ENCODE peak calls at places on chromosomes 16 and 17, in nine cellular contexts. One of them, this sample, is unnamed.
A peak's percentile ranks its signal among the peaks of the same experiment; 100 is the strongest.

GRCh38 chr16:77657016-77657415 is 65.3 kb upstream of the NUDT7 start:
- DNase-seq in H1: no peak
- DNase-seq in GM12892: no peak
- DNase-seq in GM23338: peak; percentile 79
- DNase-seq in endothelial cell of umbilical vein: no peak
- DNase-seq in HCT116: peak; percentile 10
- DNase-seq in esophagus muscularis mucosa: no peak
- DNase-seq in HepG2: peak; percentile 20
- DNase-seq in GM12891: no peak
- DNase-seq in this sample: no peak

GRCh38 chr16:25140459-25140858 is 28.9 kb downstream of the LCMT1 start:
- DNase-seq in H1: no peak
- DNase-seq in GM12892: no peak
- DNase-seq in GM23338: no peak
- DNase-seq in endothelial cell of umbilical vein: no peak
- DNase-seq in HCT116: no peak
- DNase-seq in esophagus muscularis mucosa: no peak
- DNase-seq in HepG2: no peak
- DNase-seq in GM12891: no peak
- DNase-seq in this sample: no peak

GRCh38 chr17:19306160-19307111 is 56.1 kb downstream of the B9D1 start:
- DNase-seq in H1: no peak
- DNase-seq in GM12892: no peak
- DNase-seq in GM23338: no peak
- DNase-seq in endothelial cell of umbilical vein: no peak
- DNase-seq in HCT116: no peak
- DNase-seq in esophagus muscularis mucosa: no peak
- DNase-seq in HepG2: peak; percentile 67
- DNase-seq in GM12891: peak; percentile 52
- DNase-seq in this sample: no peak

GRCh38 chr17:28953444-28954118 is 2.3 kb upstream of the PHF12 start:
- DNase-seq in H1: peak; percentile 69
- DNase-seq in GM12892: no peak
- DNase-seq in GM23338: peak; percentile 97
- DNase-seq in endothelial cell of umbilical vein: peak; percentile 61
- DNase-seq in HCT116: peak; percentile 45
- DNase-seq in esophagus muscularis mucosa: no peak
- DNase-seq in HepG2: peak; percentile 41
- DNase-seq in GM12891: no peak
- DNase-seq in this sample: no peak

GRCh38 chr17:32267690-32268205 is 2.1 kb downstream of the RHBDL3 start:
- DNase-seq in H1: no peak
- DNase-seq in GM12892: no peak
- DNase-seq in GM23338: peak; percentile 40
- DNase-seq in endothelial cell of umbilical vein: no peak
- DNase-seq in HCT116: no peak
- DNase-seq in esophagus muscularis mucosa: no peak
- DNase-seq in HepG2: no peak
- DNase-seq in GM12891: no peak
- DNase-seq in this sample: no peak

GRCh38 chr17:42248351-42249179 is 27.6 kb downstream of the STAT5B start:
- DNase-seq in H1: no peak
- DNase-seq in GM12892: peak; percentile 46
- DNase-seq in GM23338: peak; percentile 32
- DNase-seq in endothelial cell of umbilical vein: peak; percentile 95
- DNase-seq in HCT116: no peak
- DNase-seq in esophagus muscularis mucosa: peak; percentile 96
- DNase-seq in HepG2: peak; percentile 93
- DNase-seq in GM12891: peak; percentile 35
- DNase-seq in this sample: peak; percentile 89

GRCh38 chr17:42114118-42114517 is 1.6 kb upstream of the DHX58 start:
- DNase-seq in H1: no peak
- DNase-seq in GM12892: no peak
- DNase-seq in GM23338: no peak
- DNase-seq in endothelial cell of umbilical vein: no peak
- DNase-seq in HCT116: no peak
- DNase-seq in esophagus muscularis mucosa: no peak
- DNase-seq in HepG2: no peak
- DNase-seq in GM12891: no peak
- DNase-seq in this sample: no peak

GRCh38 chr17:73096866-73097265 is 4.4 kb upstream of the SLC39A11 start:
- DNase-seq in H1: no peak
- DNase-seq in GM12892: no peak
- DNase-seq in GM23338: no peak
- DNase-seq in endothelial cell of umbilical vein: no peak
- DNase-seq in HCT116: no peak
- DNase-seq in esophagus muscularis mucosa: no peak
- DNase-seq in HepG2: no peak
- DNase-seq in GM12891: no peak
- DNase-seq in this sample: no peak

GRCh38 chr16:31006086-31006385 is 4.4 kb downstream of the STX1B start:
- DNase-seq in H1: no peak
- DNase-seq in GM12892: no peak
- DNase-seq in GM23338: no peak
- DNase-seq in endothelial cell of umbilical vein: no peak
- DNase-seq in HCT116: no peak
- DNase-seq in esophagus muscularis mucosa: no peak
- DNase-seq in HepG2: no peak
- DNase-seq in GM12891: no peak
- DNase-seq in this sample: no peak

GRCh38 chr16:74439685-74440084 is 18.4 kb upstream of the CLEC18B start:
- DNase-seq in H1: no peak
- DNase-seq in GM12892: no peak
- DNase-seq in GM23338: no peak
- DNase-seq in endothelial cell of umbilical vein: no peak
- DNase-seq in HCT116: no peak
- DNase-seq in esophagus muscularis mucosa: no peak
- DNase-seq in HepG2: no peak
- DNase-seq in GM12891: no peak
- DNase-seq in this sample: no peak

GRCh38 chr17:70558821-70559220 is 389.5 kb downstream of the KCNJ2 start:
- DNase-seq in H1: no peak
- DNase-seq in GM12892: no peak
- DNase-seq in GM23338: no peak
- DNase-seq in endothelial cell of umbilical vein: peak; percentile 90
- DNase-seq in HCT116: no peak
- DNase-seq in esophagus muscularis mucosa: no peak
- DNase-seq in HepG2: no peak
- DNase-seq in GM12891: no peak
- DNase-seq in this sample: no peak

GRCh38 chr16:10579965-10580918 is at the start of gene EMP2:
- DNase-seq in H1: peak; percentile 31
- DNase-seq in GM12892: peak; percentile 46
- DNase-seq in GM23338: peak; percentile 87
- DNase-seq in endothelial cell of umbilical vein: peak; percentile 72
- DNase-seq in HCT116: peak; percentile 36
- DNase-seq in esophagus muscularis mucosa: no peak
- DNase-seq in HepG2: peak; percentile 84
- DNase-seq in GM12891: peak; percentile 52
- DNase-seq in this sample: peak; percentile 84

GRCh38 chr16:79253100-79253631 is 347.4 kb downstream of the MAF start:
- DNase-seq in H1: no peak
- DNase-seq in GM12892: no peak
- DNase-seq in GM23338: no peak
- DNase-seq in endothelial cell of umbilical vein: no peak
- DNase-seq in HCT116: no peak
- DNase-seq in esophagus muscularis mucosa: no peak
- DNase-seq in HepG2: peak; percentile 71
- DNase-seq in GM12891: no peak
- DNase-seq in this sample: no peak

GRCh38 chr17:58269557-58270291 is 11.0 kb downstream of the MPO start:
- DNase-seq in H1: no peak
- DNase-seq in GM12892: no peak
- DNase-seq in GM23338: no peak
- DNase-seq in endothelial cell of umbilical vein: no peak
- DNase-seq in HCT116: no peak
- DNase-seq in esophagus muscularis mucosa: no peak
- DNase-seq in HepG2: no peak
- DNase-seq in GM12891: no peak
- DNase-seq in this sample: no peak

GRCh38 chr16:49575352-49576172 is 202.0 kb downstream of the C16orf78 start:
- DNase-seq in H1: no peak
- DNase-seq in GM12892: peak; percentile 61
- DNase-seq in GM23338: peak; percentile 54
- DNase-seq in endothelial cell of umbilical vein: no peak
- DNase-seq in HCT116: no peak
- DNase-seq in esophagus muscularis mucosa: no peak
- DNase-seq in HepG2: no peak
- DNase-seq in GM12891: peak; percentile 66
- DNase-seq in this sample: no peak
- TF ChIP-seq POLR2AphosphoS5 in H1: no peak
- TF ChIP-seq POLR2AphosphoS5 in GM12892: no peak
- TF ChIP-seq POLR2AphosphoS5 in GM23338: no peak
- TF ChIP-seq POLR2AphosphoS5 in endothelial cell of umbilical vein: no peak
- TF ChIP-seq POLR2AphosphoS5 in HCT116: no peak
- TF ChIP-seq POLR2AphosphoS5 in esophagus muscularis mucosa: no peak
- TF ChIP-seq POLR2AphosphoS5 in HepG2: no peak
- TF ChIP-seq POLR2AphosphoS5 in GM12891: no peak
- TF ChIP-seq POLR2AphosphoS5 in this sample: no peak

GRCh38 chr17:57091186-57091618 is 6.2 kb downstream of the AKAP1 start:
- DNase-seq in H1: no peak
- DNase-seq in GM12892: no peak
- DNase-seq in GM23338: no peak
- DNase-seq in endothelial cell of umbilical vein: no peak
- DNase-seq in HCT116: no peak
- DNase-seq in esophagus muscularis mucosa: no peak
- DNase-seq in HepG2: no peak
- DNase-seq in GM12891: no peak
- DNase-seq in this sample: no peak
- TF ChIP-seq POLR2AphosphoS5 in H1: no peak
- TF ChIP-seq POLR2AphosphoS5 in GM12892: no peak
- TF ChIP-seq POLR2AphosphoS5 in GM23338: no peak
- TF ChIP-seq POLR2AphosphoS5 in endothelial cell of umbilical vein: no peak
- TF ChIP-seq POLR2AphosphoS5 in HCT116: no peak
- TF ChIP-seq POLR2AphosphoS5 in esophagus muscularis mucosa: peak; percentile 87
- TF ChIP-seq POLR2AphosphoS5 in HepG2: no peak
- TF ChIP-seq POLR2AphosphoS5 in GM12891: no peak
- TF ChIP-seq POLR2AphosphoS5 in this sample: no peak

GRCh38 chr17:81419333-81419885 is 24.2 kb downstream of the BAHCC1 start:
- DNase-seq in H1: no peak
- DNase-seq in GM12892: no peak
- DNase-seq in GM23338: no peak
- DNase-seq in endothelial cell of umbilical vein: peak; percentile 64
- DNase-seq in HCT116: peak; percentile 71
- DNase-seq in esophagus muscularis mucosa: peak; percentile 97
- DNase-seq in HepG2: no peak
- DNase-seq in GM12891: no peak
- DNase-seq in this sample: peak; percentile 94
- TF ChIP-seq POLR2AphosphoS5 in H1: no peak
- TF ChIP-seq POLR2AphosphoS5 in GM12892: no peak
- TF ChIP-seq POLR2AphosphoS5 in GM23338: no peak
- TF ChIP-seq POLR2AphosphoS5 in endothelial cell of umbilical vein: peak; percentile 64
- TF ChIP-seq POLR2AphosphoS5 in HCT116: peak; percentile 74
- TF ChIP-seq POLR2AphosphoS5 in esophagus muscularis mucosa: peak; percentile 87
- TF ChIP-seq POLR2AphosphoS5 in HepG2: no peak
- TF ChIP-seq POLR2AphosphoS5 in GM12891: no peak
- TF ChIP-seq POLR2AphosphoS5 in this sample: peak; percentile 8

DNA sequence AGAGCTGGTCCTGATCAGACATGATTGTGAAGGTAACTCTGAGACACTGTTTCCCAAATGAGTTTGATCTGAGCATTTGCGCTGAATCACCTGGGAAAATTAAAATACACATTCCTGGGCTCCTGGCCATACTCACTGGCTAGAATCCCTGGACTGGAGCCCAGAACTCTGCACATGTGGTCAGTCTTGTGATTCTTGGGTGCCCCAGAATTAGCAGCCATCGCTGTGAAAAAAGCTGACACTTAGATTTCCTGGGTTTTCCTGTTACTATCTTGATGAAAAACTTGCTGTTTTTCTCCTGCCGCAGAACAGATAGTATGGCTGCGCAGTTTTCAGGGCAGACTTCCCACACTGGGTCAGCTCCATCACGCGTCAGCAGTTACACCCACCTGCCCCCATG is 24.6 kb downstream of the NECAB2 start:
- DNase-seq in H1: no peak
- DNase-seq in GM12892: no peak
- DNase-seq in GM23338: no peak
- DNase-seq in endothelial cell of umbilical vein: no peak
- DNase-seq in HCT116: no peak
- DNase-seq in esophagus muscularis mucosa: no peak
- DNase-seq in HepG2: no peak
- DNase-seq in GM12891: no peak
- DNase-seq in this sample: no peak
- TF ChIP-seq POLR2AphosphoS5 in H1: no peak
- TF ChIP-seq POLR2AphosphoS5 in GM12892: no peak
- TF ChIP-seq POLR2AphosphoS5 in GM23338: no peak
- TF ChIP-seq POLR2AphosphoS5 in endothelial cell of umbilical vein: no peak
- TF ChIP-seq POLR2AphosphoS5 in HCT116: no peak
- TF ChIP-seq POLR2AphosphoS5 in esophagus muscularis mucosa: peak; percentile 51
- TF ChIP-seq POLR2AphosphoS5 in HepG2: no peak
- TF ChIP-seq POLR2AphosphoS5 in GM12891: no peak
- TF ChIP-seq POLR2AphosphoS5 in this sample: no peak

GRCh38 chr17:7843536-7844291 is 9.7 kb downstream of the KDM6B start:
- DNase-seq in H1: no peak
- DNase-seq in GM12892: peak; percentile 79
- DNase-seq in GM23338: peak; percentile 95
- DNase-seq in endothelial cell of umbilical vein: peak; percentile 86
- DNase-seq in HCT116: no peak
- DNase-seq in esophagus muscularis mucosa: peak; percentile 97
- DNase-seq in HepG2: peak; percentile 85
- DNase-seq in GM12891: peak; percentile 82
- DNase-seq in this sample: peak; percentile 89
- TF ChIP-seq POLR2AphosphoS5 in H1: no peak
- TF ChIP-seq POLR2AphosphoS5 in GM12892: peak; percentile 73
- TF ChIP-seq POLR2AphosphoS5 in GM23338: no peak
- TF ChIP-seq POLR2AphosphoS5 in endothelial cell of umbilical vein: no peak
- TF ChIP-seq POLR2AphosphoS5 in HCT116: no peak
- TF ChIP-seq POLR2AphosphoS5 in esophagus muscularis mucosa: peak; percentile 42
- TF ChIP-seq POLR2AphosphoS5 in HepG2: peak; percentile 60
- TF ChIP-seq POLR2AphosphoS5 in GM12891: peak; percentile 76
- TF ChIP-seq POLR2AphosphoS5 in this sample: no peak

This sample was measured in suprapubic skin.